ENCODE peak calls at places on chromosomes 3 and 15, in five cellular contexts. One of them, this sample, is unnamed.

GRCh38 chr15:49229922-49230321 is 59.9 kb downstream of the GALK2 start:
- DNase-seq in IMR-90: no peak
- DNase-seq in A549: no peak
- DNase-seq in psoas muscle: no peak
- DNase-seq in SK-N-SH: no peak
- DNase-seq in this sample: no peak

GRCh38 chr15:30953731-30954378 is 37.6 kb downstream of the MTMR10 start:
- DNase-seq in IMR-90: peak; percentile 96
- DNase-seq in A549: peak; percentile 93
- DNase-seq in psoas muscle: peak; percentile 79
- DNase-seq in SK-N-SH: no peak
- DNase-seq in this sample: peak; percentile 57

GRCh38 chr3:73707772-73708171 is 83.0 kb upstream of the PDZRN3 start:
- DNase-seq in IMR-90: peak; percentile 57
- DNase-seq in A549: no peak
- DNase-seq in psoas muscle: no peak
- DNase-seq in SK-N-SH: no peak
- DNase-seq in this sample: no peak

GRCh38 chr3:37765591-37766219 is 96.0 kb upstream of the CTDSPL start:
- DNase-seq in IMR-90: no peak
- DNase-seq in A549: no peak
- DNase-seq in psoas muscle: no peak
- DNase-seq in SK-N-SH: peak; percentile 40
- DNase-seq in this sample: peak; percentile 74

GRCh38 chr3:140571836-140572235 is 106.0 kb upstream of the TRIM42 start:
- DNase-seq in IMR-90: no peak
- DNase-seq in A549: no peak
- DNase-seq in psoas muscle: no peak
- DNase-seq in SK-N-SH: no peak
- DNase-seq in this sample: no peak

GRCh38 chr3:120350431-120350941 is 1.3 kb upstream of the LRRC58 start:
- DNase-seq in IMR-90: peak; percentile 84
- DNase-seq in A549: peak; percentile 33
- DNase-seq in psoas muscle: no peak
- DNase-seq in SK-N-SH: no peak
- DNase-seq in this sample: peak; percentile 64

GRCh38 chr3:67083277-67083676 is 85.2 kb downstream of the KBTBD8 start:
- DNase-seq in IMR-90: peak; percentile 62
- DNase-seq in A549: no peak
- DNase-seq in psoas muscle: no peak
- DNase-seq in SK-N-SH: no peak
- DNase-seq in this sample: no peak

GRCh38 chr3:177547953-177548352 is 350.7 kb upstream of the TBL1XR1 start:
- DNase-seq in IMR-90: no peak
- DNase-seq in A549: no peak
- DNase-seq in psoas muscle: no peak
- DNase-seq in SK-N-SH: no peak
- DNase-seq in this sample: no peak

GRCh38 chr3:193680220-193680619 is 87.2 kb downstream of the OPA1 start:
- DNase-seq in IMR-90: peak; percentile 66
- DNase-seq in A549: no peak
- DNase-seq in psoas muscle: no peak
- DNase-seq in SK-N-SH: no peak
- DNase-seq in this sample: no peak

GRCh38 chr3:47889001-47889757 is 86.2 kb downstream of the DHX30 start:
- DNase-seq in IMR-90: no peak
- DNase-seq in A549: no peak
- DNase-seq in psoas muscle: no peak
- DNase-seq in SK-N-SH: no peak
- DNase-seq in this sample: no peak

GRCh38 chr3:47895241-47895640 is 92.3 kb downstream of the DHX30 start:
- DNase-seq in IMR-90: no peak
- DNase-seq in A549: no peak
- DNase-seq in psoas muscle: no peak
- DNase-seq in SK-N-SH: no peak
- DNase-seq in this sample: no peak

GRCh38 chr3:47892284-47892683 is 89.3 kb downstream of the DHX30 start:
- DNase-seq in IMR-90: no peak
- DNase-seq in A549: no peak
- DNase-seq in psoas muscle: no peak
- DNase-seq in SK-N-SH: no peak
- DNase-seq in this sample: no peak

GRCh38 chr3:47890832-47891620 is 88.1 kb downstream of the DHX30 start:
- DNase-seq in IMR-90: no peak
- DNase-seq in A549: no peak
- DNase-seq in psoas muscle: peak; percentile 68
- DNase-seq in SK-N-SH: no peak
- DNase-seq in this sample: peak; percentile 34

DNA sequence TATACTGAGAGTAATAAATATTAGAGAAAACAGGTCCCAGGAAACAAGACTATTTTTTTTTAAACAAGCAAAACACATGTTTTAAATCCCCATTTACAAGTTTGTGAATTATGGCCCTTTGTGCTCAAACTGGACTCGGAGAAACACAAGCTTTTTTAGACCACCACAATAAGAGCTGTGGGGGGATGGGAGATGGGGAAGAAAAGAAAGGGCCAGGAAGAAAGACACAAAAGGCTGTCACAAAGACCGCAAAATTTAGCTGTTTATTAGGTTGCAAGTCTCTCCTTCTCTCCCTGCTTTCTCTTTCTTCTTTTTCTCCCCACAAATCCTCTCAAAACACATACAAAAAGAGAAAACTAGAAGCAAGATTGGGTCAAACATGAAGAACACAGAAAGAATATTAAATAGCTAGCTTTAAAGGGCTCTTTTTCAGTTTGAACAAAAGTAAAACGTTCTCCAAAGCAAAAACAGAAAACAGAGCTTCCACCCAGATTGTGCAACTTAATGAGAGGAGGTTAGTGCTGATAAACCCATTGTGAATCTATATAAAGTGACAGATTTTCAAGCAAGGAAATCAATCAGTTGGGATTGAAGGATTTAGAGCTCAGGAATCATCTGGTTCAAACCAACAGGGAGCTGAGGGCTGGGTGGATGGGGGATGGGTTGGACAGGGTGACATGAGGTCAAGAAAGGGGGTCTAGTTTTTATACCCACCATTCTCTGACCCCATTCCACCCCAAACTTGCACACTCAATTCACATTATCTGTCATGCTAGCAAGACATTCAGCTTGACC is 87.3 kb downstream of the DHX30 start:
- DNase-seq in IMR-90: no peak
- DNase-seq in A549: no peak
- DNase-seq in psoas muscle: no peak
- DNase-seq in SK-N-SH: no peak
- DNase-seq in this sample: no peak
- H3K27ac ChIP-seq in IMR-90: peak overlapping the region; percentile 42
- H3K27ac ChIP-seq in A549: no peak overlapping the region
- H3K27ac ChIP-seq in psoas muscle: peak overlapping the region; percentile 42
- H3K27ac ChIP-seq in SK-N-SH: no peak overlapping the region
- H3K27ac ChIP-seq in this sample: peak overlapping the region; percentile 16

GRCh38 chr3:24378313-24378712 is 116.3 kb downstream of the THRB start:
- DNase-seq in IMR-90: no peak
- DNase-seq in A549: no peak
- DNase-seq in psoas muscle: no peak
- DNase-seq in SK-N-SH: no peak
- DNase-seq in this sample: no peak

GRCh38 chr3:24375947-24376384 is 118.7 kb downstream of the THRB start:
- DNase-seq in IMR-90: no peak
- DNase-seq in A549: no peak
- DNase-seq in psoas muscle: no peak
- DNase-seq in SK-N-SH: no peak
- DNase-seq in this sample: no peak

GRCh38 chr3:24379936-24380335 is 114.7 kb downstream of the THRB start:
- DNase-seq in IMR-90: no peak
- DNase-seq in A549: no peak
- DNase-seq in psoas muscle: no peak
- DNase-seq in SK-N-SH: no peak
- DNase-seq in this sample: no peak

GRCh38 chr3:24374801-24375200 is 119.8 kb downstream of the THRB start:
- DNase-seq in IMR-90: no peak
- DNase-seq in A549: no peak
- DNase-seq in psoas muscle: no peak
- DNase-seq in SK-N-SH: no peak
- DNase-seq in this sample: no peak

DNA sequence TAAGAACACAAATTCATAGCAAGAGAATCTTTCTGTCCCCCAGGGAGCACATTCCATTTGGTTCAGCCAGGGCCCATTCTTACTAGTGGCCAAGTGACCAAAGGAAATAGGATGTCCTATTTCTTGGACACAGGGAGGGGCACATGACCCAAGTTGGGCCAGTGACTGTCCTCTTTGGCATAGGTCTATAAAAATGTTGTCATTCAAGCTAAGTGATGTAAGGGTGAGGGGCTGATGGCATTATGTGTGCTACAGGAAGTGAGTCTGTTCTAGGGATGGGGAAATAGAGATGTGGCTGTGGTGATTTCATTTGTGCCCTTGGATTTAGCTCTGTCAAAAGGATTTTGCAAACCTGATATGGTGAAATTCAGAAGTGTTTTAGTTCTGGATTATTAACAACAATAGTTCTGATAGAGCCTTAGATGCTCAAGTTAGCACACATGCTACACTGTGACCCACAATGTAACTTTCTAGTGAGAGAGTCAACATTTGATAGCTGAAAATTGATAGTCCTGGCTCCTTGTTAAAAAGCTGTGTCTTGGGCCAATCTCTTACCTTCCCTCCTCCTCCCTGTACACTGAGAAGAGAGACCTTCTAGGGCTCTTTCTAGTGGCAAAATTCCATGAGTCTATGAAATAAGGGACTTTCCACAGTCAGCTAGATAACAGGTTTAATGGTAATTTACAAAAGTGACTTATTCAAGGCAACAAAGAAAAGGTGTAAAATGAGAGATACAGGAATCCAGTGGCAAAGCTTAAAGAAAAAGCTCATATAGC is 117.2 kb downstream of the THRB start:
- DNase-seq in IMR-90: no peak
- DNase-seq in A549: no peak
- DNase-seq in psoas muscle: no peak
- DNase-seq in SK-N-SH: no peak
- DNase-seq in this sample: no peak
- H3K27ac ChIP-seq in IMR-90: no peak overlapping the region
- H3K27ac ChIP-seq in A549: no peak overlapping the region
- H3K27ac ChIP-seq in psoas muscle: peak overlapping the region; percentile 38
- H3K27ac ChIP-seq in SK-N-SH: no peak overlapping the region
- H3K27ac ChIP-seq in this sample: no peak overlapping the region

DNA sequence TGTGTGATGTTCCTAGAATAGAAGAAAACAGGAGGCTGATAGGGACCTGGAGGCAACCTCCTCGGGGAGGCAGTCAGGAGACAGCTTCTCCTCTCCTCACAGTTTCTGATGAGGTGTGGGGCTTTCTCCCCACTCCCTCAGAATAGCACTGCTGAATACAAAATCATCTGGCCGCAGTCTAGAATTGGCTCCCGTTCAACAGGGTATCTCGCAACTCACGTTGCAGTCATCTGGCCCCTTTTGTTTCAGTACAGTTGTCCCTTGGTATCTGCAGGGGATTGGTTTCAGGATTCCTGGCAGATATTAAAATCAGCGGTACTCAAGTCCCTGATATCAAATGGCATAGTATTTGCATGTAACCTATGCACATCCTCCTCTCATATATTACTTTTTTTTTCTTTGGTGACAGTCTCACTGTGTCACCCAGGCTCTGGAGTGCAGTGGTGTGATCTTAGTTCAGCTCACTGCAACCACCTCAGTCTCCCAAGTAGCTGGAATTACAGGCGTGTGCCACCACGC is 2.4 kb upstream of the DPP8 start:
- DNase-seq in IMR-90: no peak
- DNase-seq in A549: no peak
- DNase-seq in psoas muscle: no peak
- DNase-seq in SK-N-SH: no peak
- DNase-seq in this sample: no peak
- H3K27ac ChIP-seq in IMR-90: no peak overlapping the region
- H3K27ac ChIP-seq in A549: no peak overlapping the region
- H3K27ac ChIP-seq in psoas muscle: no peak overlapping the region
- H3K27ac ChIP-seq in SK-N-SH: no peak overlapping the region
- H3K27ac ChIP-seq in this sample: no peak overlapping the region

GRCh38 chr3:10983219-10983916 is 9.2 kb upstream of the SLC6A1 start:
- DNase-seq in IMR-90: peak; percentile 17
- DNase-seq in A549: peak; percentile 87
- DNase-seq in psoas muscle: no peak
- DNase-seq in SK-N-SH: peak; percentile 78
- DNase-seq in this sample: no peak

GRCh38 chr3:10986592-10986991 is 6.0 kb upstream of the SLC6A1 start:
- DNase-seq in IMR-90: no peak
- DNase-seq in A549: no peak
- DNase-seq in psoas muscle: no peak
- DNase-seq in SK-N-SH: no peak
- DNase-seq in this sample: no peak

GRCh38 chr3:10982782-10983181 is 9.8 kb upstream of the SLC6A1 start:
- DNase-seq in IMR-90: no peak
- DNase-seq in A549: no peak
- DNase-seq in psoas muscle: no peak
- DNase-seq in SK-N-SH: no peak
- DNase-seq in this sample: no peak

GRCh38 chr3:10985181-10985580 is 7.4 kb upstream of the SLC6A1 start:
- DNase-seq in IMR-90: no peak
- DNase-seq in A549: no peak
- DNase-seq in psoas muscle: no peak
- DNase-seq in SK-N-SH: no peak
- DNase-seq in this sample: no peak

DNA sequence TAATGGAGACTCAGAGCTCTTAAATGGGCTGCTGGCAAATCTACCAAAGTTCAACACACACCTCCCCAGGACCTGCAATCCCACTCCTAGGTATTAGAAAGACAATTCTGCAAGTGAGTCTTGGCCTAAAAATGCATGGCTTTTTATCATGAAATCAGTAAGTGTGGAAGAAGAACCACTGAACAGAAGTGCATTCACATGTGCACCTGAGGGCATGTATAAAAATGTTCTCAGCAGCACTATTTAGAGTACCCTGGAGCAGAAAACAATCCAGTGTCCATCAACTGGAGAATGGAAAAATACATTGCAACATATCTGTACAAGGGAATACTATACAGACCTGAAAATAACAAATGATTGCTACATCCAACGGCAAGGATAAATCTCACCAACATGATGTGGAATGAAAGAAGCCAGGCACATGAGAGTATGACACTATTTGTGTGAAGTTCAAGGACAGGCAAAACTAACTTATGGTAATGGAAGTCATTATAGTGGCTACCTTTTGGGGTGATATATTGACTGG is 8.1 kb upstream of the SLC6A1 start:
- DNase-seq in IMR-90: no peak
- DNase-seq in A549: no peak
- DNase-seq in psoas muscle: no peak
- DNase-seq in SK-N-SH: no peak
- DNase-seq in this sample: no peak
- H3K27ac ChIP-seq in IMR-90: no peak overlapping the region
- H3K27ac ChIP-seq in A549: no peak overlapping the region
- H3K27ac ChIP-seq in psoas muscle: no peak overlapping the region
- H3K27ac ChIP-seq in SK-N-SH: no peak overlapping the region
- H3K27ac ChIP-seq in this sample: no peak overlapping the region

GRCh38 chr3:123272547-123272946 is 70.8 kb downstream of the SEC22A start:
- DNase-seq in IMR-90: peak; percentile 57
- DNase-seq in A549: no peak
- DNase-seq in psoas muscle: no peak
- DNase-seq in SK-N-SH: no peak
- DNase-seq in this sample: no peak
- H3K27ac ChIP-seq in IMR-90: peak overlapping the region; percentile 52
- H3K27ac ChIP-seq in A549: no peak overlapping the region
- H3K27ac ChIP-seq in psoas muscle: no peak overlapping the region
- H3K27ac ChIP-seq in SK-N-SH: no peak overlapping the region
- H3K27ac ChIP-seq in this sample: peak overlapping the region; percentile 43